ENCODE peak calls at places on chromosome 3, in five cellular contexts. P is glutamatergic neuron, K is kidney, D is cardiac fibroblast, M is osteocyte. U is an unnamed sample.
A peak's percentile ranks its signal among the peaks of the same experiment; 100 is the strongest.

GRCh38 chr3:104367000-104367399 is 999.7 kb upstream of the ALCAM start:
- DNase-seq in P (no peak), K (no peak), D (no peak), M (no peak), U (no peak)

GRCh38 chr3:124229407-124229806 is 237.5 kb upstream of the ROPN1 start:
- DNase-seq in P (no peak), K (no peak), D (peak; percentile 22), M (peak; percentile 54), U (no peak)

GRCh38 chr3:102460579-102460978 is 25.8 kb downstream of the ZPLD1 start:
- DNase-seq in P (no peak), K (no peak), D (peak; percentile 12), M (no peak), U (no peak)

GRCh38 chr3:125694761-125695294 is 99.5 kb upstream of the OSBPL11 start:
- DNase-seq in P (no peak), K (no peak), D (no peak), M (peak; percentile 44), U (no peak)

GRCh38 chr3:173977747-173978146 is 580.2 kb downstream of the NLGN1 start:
- DNase-seq in P (no peak), K (no peak), D (peak; percentile 41), M (no peak), U (no peak)

GRCh38 chr3:143045639-143046038 is 44.3 kb downstream of the U2SURP start:
- DNase-seq in P (no peak), K (no peak), D (peak; percentile 19), M (no peak), U (no peak)

GRCh38 chr3:21390856-21391255 is 360.2 kb downstream of the ZNF385D start:
- DNase-seq in P (no peak), K (no peak), D (no peak), M (no peak), U (no peak)

GRCh38 chr3:143222505-143222904 is 102.9 kb downstream of the CHST2 start:
- DNase-seq in P (no peak), K (no peak), D (no peak), M (no peak), U (no peak)

GRCh38 chr3:53083496-53083895 is 37.6 kb upstream of the SFMBT1 start:
- DNase-seq in P (no peak), K (no peak), D (peak; percentile 28), M (no peak), U (no peak)

GRCh38 chr3:55692958-55693558 is 206.0 kb upstream of the WNT5A start:
- DNase-seq in P (no peak), K (no peak), D (peak; percentile 48), M (no peak), U (no peak)

GRCh38 chr3:43291546-43291945 is 5.2 kb downstream of the SNRK start:
- DNase-seq in P (no peak), K (no peak), D (no peak), M (no peak), U (no peak)

GRCh38 chr3:176920806-176921205 is 276.5 kb downstream of the TBL1XR1 start:
- DNase-seq in P (no peak), K (no peak), D (no peak), M (no peak), U (no peak)

GRCh38 chr3:30286811-30287210 is 319.6 kb upstream of the TGFBR2 start:
- DNase-seq in P (no peak), K (no peak), D (peak; percentile 82), M (no peak), U (no peak)

GRCh38 chr3:12143949-12144504 is 14.7 kb downstream of the TIMP4 start:
- DNase-seq in P (no peak), K (peak; percentile 77), D (peak; percentile 92), M (no peak), U (no peak)

GRCh38 chr3:105170423-105170822 is 196.3 kb upstream of the ALCAM start:
- DNase-seq in P (no peak), K (no peak), D (no peak), M (no peak), U (no peak)

GRCh38 chr3:49403891-49404290 is 7.9 kb downstream of the RHOA start:
- DNase-seq in P (no peak), K (no peak), D (no peak), M (no peak), U (no peak)

GRCh38 chr3:60081381-60082095 is 1031.7 kb upstream of the CFAP20DC start:
- DNase-seq in P (no peak), K (no peak), D (no peak), M (no peak), U (no peak)

GRCh38 chr3:63908081-63908736 is 4.0 kb downstream of the SCAANT1 start:
- DNase-seq in P (no peak), K (no peak), D (no peak), M (no peak), U (no peak)

GRCh38 chr3:148023994-148024393 is 614.8 kb downstream of the ZIC1 start:
- DNase-seq in P (no peak), K (no peak), D (peak; percentile 94), M (no peak), U (no peak)

GRCh38 chr3:170606675-170607074 is 20.8 kb upstream of the SLC7A14 start:
- DNase-seq in P (no peak), K (no peak), D (no peak), M (no peak), U (no peak)

GRCh38 chr3:57151021-57151449 is 14.1 kb downstream of the IL17RD start:
- DNase-seq in P (no peak), K (no peak), D (peak; percentile 8), M (no peak), U (no peak)

GRCh38 chr3:132399054-132399929 is 18.0 kb upstream of the DNAJC13 start:
- DNase-seq in P (no peak), K (no peak), D (peak; percentile 83), M (no peak), U (no peak)

GRCh38 chr3:144879701-144880100 is 908.1 kb downstream of the DIPK2A start:
- DNase-seq in P (no peak), K (no peak), D (no peak), M (no peak), U (no peak)

GRCh38 chr3:127593187-127593586 is 2.7 kb upstream of the TPRA1 start:
- DNase-seq in P (no peak), K (no peak), D (no peak), M (no peak), U (no peak)

GRCh38 chr3:50698269-50698668 is 23.5 kb downstream of the DOCK3 start:
- DNase-seq in P (no peak), K (no peak), D (no peak), M (no peak), U (no peak)
- TF ChIP-seq CTCF in P (no peak), K (no peak), D (no peak), M (no peak), U (no peak)

GRCh38 chr3:39185326-39185958 is 7.0 kb downstream of the XIRP1 start:
- DNase-seq in P (no peak), K (no peak), D (no peak), M (no peak), U (no peak)

GRCh38 chr3:39184081-39184967 is 8.1 kb downstream of the XIRP1 start:
- DNase-seq in P (no peak), K (no peak), D (no peak), M (no peak), U (no peak)

GRCh38 chr3:39184968-39185285 is 7.5 kb downstream of the XIRP1 start:
- DNase-seq in P (no peak), K (no peak), D (no peak), M (no peak), U (no peak)

GRCh38 chr3:39181408-39182335 is 10.7 kb downstream of the XIRP1 start:
- DNase-seq in P (no peak), K (no peak), D (no peak), M (no peak), U (no peak)

GRCh38 chr3:39183231-39184080 is 8.9 kb downstream of the XIRP1 start:
- DNase-seq in P (peak; percentile 47), K (no peak), D (no peak), M (no peak), U (no peak)
- TF ChIP-seq CTCF in P (no peak), K (no peak), D (no peak), M (no peak), U (no peak)

DNA sequence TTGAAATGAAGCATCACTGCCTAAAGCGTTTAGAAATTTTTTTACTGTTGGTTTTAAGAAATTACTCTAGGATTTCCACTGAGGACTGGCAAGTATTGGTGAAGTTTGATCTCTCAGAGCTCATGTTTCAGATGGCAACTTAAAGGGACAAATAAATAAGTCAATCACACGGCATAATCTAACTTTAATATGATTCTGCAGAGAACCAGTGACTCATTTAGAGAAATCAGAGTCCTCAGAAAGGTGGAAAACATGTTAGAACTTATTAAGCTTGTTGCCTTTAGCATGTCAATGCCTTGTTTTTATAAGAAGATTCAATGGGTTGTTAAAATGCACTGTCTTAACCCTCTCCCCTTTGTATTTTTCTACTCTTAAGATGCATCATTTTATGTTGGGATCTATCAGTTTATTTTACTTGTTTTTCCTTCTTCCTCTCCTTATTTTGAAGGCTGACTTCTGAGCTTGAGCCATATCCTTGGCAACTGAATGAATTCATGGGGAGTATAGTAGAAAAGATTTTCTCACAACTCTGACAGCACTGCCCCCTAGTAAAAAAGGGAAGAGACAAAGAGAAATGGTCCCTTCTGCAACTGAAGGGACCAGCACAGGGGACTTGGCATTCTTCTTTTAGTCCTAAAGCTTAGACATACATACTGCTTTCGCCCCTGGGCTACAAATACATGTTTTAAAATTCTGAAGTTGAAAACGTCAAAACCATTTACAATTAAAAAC is 431.2 kb downstream of the LPP start:
- DNase-seq in P (no peak), K (no peak), D (peak; percentile 27), M (no peak), U (no peak)
- TF ChIP-seq CTCF in P (no peak), K (no peak), D (no peak), M (peak; percentile 45), U (no peak)

GRCh38 chr3:50516048-50516871 is 12.8 kb upstream of the CACNA2D2 start:
- DNase-seq in P (peak; percentile 48), K (peak; percentile 89), D (no peak), M (no peak), U (no peak)
- TF ChIP-seq CTCF in P (no peak), K (no peak), D (no peak), M (no peak), U (no peak)

DNA sequence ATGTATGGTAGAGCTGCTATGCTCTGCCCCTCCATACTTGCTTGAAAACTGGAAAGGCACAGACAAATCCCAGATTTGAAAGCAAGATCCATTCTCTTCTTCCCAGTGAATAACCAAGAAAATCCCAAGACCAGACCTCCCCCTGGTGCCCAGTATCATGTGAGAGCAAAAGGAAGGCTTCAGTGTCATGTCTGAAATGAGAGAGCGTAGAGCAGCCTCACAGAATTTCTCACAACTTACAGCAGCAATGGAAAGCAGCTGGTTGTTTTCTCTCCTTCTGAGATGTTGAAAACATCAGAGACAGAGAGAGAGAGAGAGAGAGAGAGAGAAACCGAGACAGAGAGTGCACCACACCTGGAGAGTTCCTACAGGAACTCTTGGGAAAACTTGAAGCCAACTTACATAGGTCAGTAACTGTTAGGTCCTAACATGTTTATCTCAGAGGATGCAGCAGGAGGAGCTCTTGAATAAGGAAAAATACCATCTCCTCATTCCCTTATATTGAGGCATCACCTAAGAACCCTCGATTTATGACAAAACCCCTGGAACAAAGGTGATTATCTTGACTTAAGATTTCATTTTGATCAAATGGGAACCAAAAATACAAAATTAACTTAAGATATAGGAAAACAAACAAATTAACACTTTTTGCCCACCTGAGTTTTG is 273.3 kb downstream of the NSUN3 start:
- DNase-seq in P (no peak), K (no peak), D (peak; percentile 84), M (no peak), U (no peak)
- TF ChIP-seq CTCF in P (no peak), K (peak; percentile 48), D (peak; percentile 51), M (peak; percentile 73), U (no peak)